ENCODE peak calls at places on chromosomes 3 and 15, in six cellular contexts. One of them, this sample, is unnamed.
A peak's percentile ranks its signal among the peaks of the same experiment; 100 is the strongest.

GRCh38 chr15:28082891-28083688 is 16.0 kb downstream of the OCA2 start:
- DNase-seq in Peyer's patch: no peak
- DNase-seq in uterus: no peak
- DNase-seq in CD8-positive, alpha-beta T cell: no peak
- DNase-seq in endodermal cell: no peak
- DNase-seq in GM23338: no peak
- DNase-seq in this sample: no peak

GRCh38 chr3:154022603-154023002 is 98.6 kb upstream of the ARHGEF26 start:
- DNase-seq in Peyer's patch: no peak
- DNase-seq in uterus: no peak
- DNase-seq in CD8-positive, alpha-beta T cell: no peak
- DNase-seq in endodermal cell: no peak
- DNase-seq in GM23338: no peak
- DNase-seq in this sample: no peak

GRCh38 chr3:183698318-183698731 is 728 bp downstream of the YEATS2 start:
- DNase-seq in Peyer's patch: peak; percentile 32
- DNase-seq in uterus: peak; percentile 24
- DNase-seq in CD8-positive, alpha-beta T cell: peak; percentile 24
- DNase-seq in endodermal cell: no peak
- DNase-seq in GM23338: peak; percentile 62
- DNase-seq in this sample: peak; percentile 40

GRCh38 chr15:33310481-33311311 is at the start of gene RYR3:
- DNase-seq in Peyer's patch: no peak
- DNase-seq in uterus: peak; percentile 51
- DNase-seq in CD8-positive, alpha-beta T cell: no peak
- DNase-seq in endodermal cell: peak; percentile 89
- DNase-seq in GM23338: peak; percentile 75
- DNase-seq in this sample: no peak

GRCh38 chr3:42693530-42693930 is 8.2 kb downstream of the KLHL40 start:
- DNase-seq in Peyer's patch: no peak
- DNase-seq in uterus: no peak
- DNase-seq in CD8-positive, alpha-beta T cell: no peak
- DNase-seq in endodermal cell: peak; percentile 26
- DNase-seq in GM23338: no peak
- DNase-seq in this sample: no peak

GRCh38 chr3:38205472-38205805 is 40.1 kb downstream of the OXSR1 start:
- DNase-seq in Peyer's patch: no peak
- DNase-seq in uterus: no peak
- DNase-seq in CD8-positive, alpha-beta T cell: no peak
- DNase-seq in endodermal cell: no peak
- DNase-seq in GM23338: no peak
- DNase-seq in this sample: no peak

GRCh38 chr3:14277557-14277956 is 98.9 kb downstream of the LSM3 start:
- DNase-seq in Peyer's patch: no peak
- DNase-seq in uterus: no peak
- DNase-seq in CD8-positive, alpha-beta T cell: no peak
- DNase-seq in endodermal cell: no peak
- DNase-seq in GM23338: no peak
- DNase-seq in this sample: no peak

GRCh38 chr3:109806929-109807328 is 469.6 kb upstream of the DPPA4 start:
- DNase-seq in Peyer's patch: no peak
- DNase-seq in uterus: no peak
- DNase-seq in CD8-positive, alpha-beta T cell: peak; percentile 32
- DNase-seq in endodermal cell: no peak
- DNase-seq in GM23338: no peak
- DNase-seq in this sample: peak; percentile 1

GRCh38 chr15:23073890-23074631 is 34.7 kb upstream of the TUBGCP5 start:
- DNase-seq in Peyer's patch: no peak
- DNase-seq in uterus: no peak
- DNase-seq in CD8-positive, alpha-beta T cell: no peak
- DNase-seq in endodermal cell: no peak
- DNase-seq in GM23338: no peak
- DNase-seq in this sample: peak; percentile 10

GRCh38 chr3:76841750-76842149 is 198.1 kb upstream of the ROBO2 start:
- DNase-seq in Peyer's patch: no peak
- DNase-seq in uterus: no peak
- DNase-seq in CD8-positive, alpha-beta T cell: no peak
- DNase-seq in endodermal cell: no peak
- DNase-seq in GM23338: no peak
- DNase-seq in this sample: no peak

GRCh38 chr15:55546718-55547117 is 38.7 kb upstream of the DNAAF4 start:
- DNase-seq in Peyer's patch: no peak
- DNase-seq in uterus: no peak
- DNase-seq in CD8-positive, alpha-beta T cell: no peak
- DNase-seq in endodermal cell: no peak
- DNase-seq in GM23338: no peak
- DNase-seq in this sample: no peak

GRCh38 chr15:80379671-80380070 is 24.5 kb upstream of the ARNT2 start:
- DNase-seq in Peyer's patch: no peak
- DNase-seq in uterus: no peak
- DNase-seq in CD8-positive, alpha-beta T cell: no peak
- DNase-seq in endodermal cell: no peak
- DNase-seq in GM23338: no peak
- DNase-seq in this sample: no peak

GRCh38 chr3:69161587-69162196 is 39.3 kb upstream of the LMOD3 start:
- DNase-seq in Peyer's patch: no peak
- DNase-seq in uterus: peak; percentile 27
- DNase-seq in CD8-positive, alpha-beta T cell: peak; percentile 30
- DNase-seq in endodermal cell: no peak
- DNase-seq in GM23338: peak; percentile 68
- DNase-seq in this sample: no peak

DNA sequence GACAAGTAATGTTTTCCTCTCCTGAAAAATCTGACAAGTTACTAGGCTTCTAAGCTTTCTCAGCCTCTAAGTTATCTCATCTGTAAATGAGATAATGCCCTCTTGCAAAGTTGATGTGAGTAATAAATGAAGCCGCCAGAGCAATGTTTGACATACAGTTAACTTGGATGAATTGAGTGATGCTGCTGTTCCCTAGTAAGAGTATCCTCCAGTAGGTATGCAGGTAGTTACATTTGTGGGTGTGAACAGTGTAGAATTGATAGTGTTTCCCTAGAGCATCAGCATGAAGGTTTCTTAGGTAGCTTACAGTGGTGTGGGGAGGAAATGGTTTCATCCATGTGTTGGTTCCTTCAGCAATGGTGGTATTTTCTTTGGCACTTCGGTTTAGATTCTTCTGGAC is 3.4 kb downstream of the ATP2C1 start:
- DNase-seq in Peyer's patch: no peak
- DNase-seq in uterus: no peak
- DNase-seq in CD8-positive, alpha-beta T cell: no peak
- DNase-seq in endodermal cell: no peak
- DNase-seq in GM23338: peak; percentile 14
- DNase-seq in this sample: no peak
- H3K4me3 ChIP-seq in Peyer's patch: no peak overlapping the region
- H3K4me3 ChIP-seq in uterus: no peak overlapping the region
- H3K4me3 ChIP-seq in CD8-positive, alpha-beta T cell: no peak overlapping the region
- H3K4me3 ChIP-seq in endodermal cell: peak overlapping the region; percentile 97
- H3K4me3 ChIP-seq in GM23338: no peak overlapping the region
- H3K4me3 ChIP-seq in this sample: no peak overlapping the region

GRCh38 chr3:55000546-55000945 is 72.7 kb upstream of the LRTM1 start:
- DNase-seq in Peyer's patch: no peak
- DNase-seq in uterus: no peak
- DNase-seq in CD8-positive, alpha-beta T cell: no peak
- DNase-seq in endodermal cell: no peak
- DNase-seq in GM23338: no peak
- DNase-seq in this sample: peak; percentile 62
- H3K4me3 ChIP-seq in Peyer's patch: no peak overlapping the region
- H3K4me3 ChIP-seq in uterus: no peak overlapping the region
- H3K4me3 ChIP-seq in CD8-positive, alpha-beta T cell: no peak overlapping the region
- H3K4me3 ChIP-seq in endodermal cell: no peak overlapping the region
- H3K4me3 ChIP-seq in GM23338: no peak overlapping the region
- H3K4me3 ChIP-seq in this sample: no peak overlapping the region

DNA sequence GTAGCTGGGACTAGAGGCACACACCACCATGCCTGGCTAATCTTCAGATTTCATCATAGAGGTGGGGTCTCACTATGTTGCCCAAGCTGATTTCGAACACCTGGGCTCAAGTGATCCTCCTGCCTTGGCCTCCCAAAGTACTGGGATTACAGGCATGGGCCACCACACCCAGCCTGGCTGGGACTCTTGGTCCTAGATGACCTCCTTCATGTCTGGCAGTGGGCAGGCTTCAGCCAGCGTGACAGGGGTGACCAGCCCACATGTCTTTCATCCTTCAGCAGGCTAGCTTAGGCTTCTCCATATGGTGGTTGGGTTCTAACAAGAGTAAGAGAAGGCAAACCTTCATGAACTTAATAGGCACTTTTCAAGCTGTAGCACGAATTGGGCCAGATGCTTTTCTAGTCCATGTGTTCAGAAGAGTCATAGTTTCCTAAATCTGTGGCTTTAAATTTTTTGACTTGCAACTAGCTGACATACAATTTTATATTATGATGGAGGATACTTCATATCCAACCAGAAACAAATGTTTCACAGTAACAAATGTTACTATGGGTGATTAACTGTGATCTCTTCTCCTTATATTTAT is 7.7 kb downstream of the GPD1L start:
- DNase-seq in Peyer's patch: no peak
- DNase-seq in uterus: no peak
- DNase-seq in CD8-positive, alpha-beta T cell: no peak
- DNase-seq in endodermal cell: peak; percentile 17
- DNase-seq in GM23338: no peak
- DNase-seq in this sample: no peak
- H3K4me3 ChIP-seq in Peyer's patch: no peak overlapping the region
- H3K4me3 ChIP-seq in uterus: no peak overlapping the region
- H3K4me3 ChIP-seq in CD8-positive, alpha-beta T cell: peak overlapping the region; percentile 21
- H3K4me3 ChIP-seq in endodermal cell: no peak overlapping the region
- H3K4me3 ChIP-seq in GM23338: no peak overlapping the region
- H3K4me3 ChIP-seq in this sample: no peak overlapping the region

DNA sequence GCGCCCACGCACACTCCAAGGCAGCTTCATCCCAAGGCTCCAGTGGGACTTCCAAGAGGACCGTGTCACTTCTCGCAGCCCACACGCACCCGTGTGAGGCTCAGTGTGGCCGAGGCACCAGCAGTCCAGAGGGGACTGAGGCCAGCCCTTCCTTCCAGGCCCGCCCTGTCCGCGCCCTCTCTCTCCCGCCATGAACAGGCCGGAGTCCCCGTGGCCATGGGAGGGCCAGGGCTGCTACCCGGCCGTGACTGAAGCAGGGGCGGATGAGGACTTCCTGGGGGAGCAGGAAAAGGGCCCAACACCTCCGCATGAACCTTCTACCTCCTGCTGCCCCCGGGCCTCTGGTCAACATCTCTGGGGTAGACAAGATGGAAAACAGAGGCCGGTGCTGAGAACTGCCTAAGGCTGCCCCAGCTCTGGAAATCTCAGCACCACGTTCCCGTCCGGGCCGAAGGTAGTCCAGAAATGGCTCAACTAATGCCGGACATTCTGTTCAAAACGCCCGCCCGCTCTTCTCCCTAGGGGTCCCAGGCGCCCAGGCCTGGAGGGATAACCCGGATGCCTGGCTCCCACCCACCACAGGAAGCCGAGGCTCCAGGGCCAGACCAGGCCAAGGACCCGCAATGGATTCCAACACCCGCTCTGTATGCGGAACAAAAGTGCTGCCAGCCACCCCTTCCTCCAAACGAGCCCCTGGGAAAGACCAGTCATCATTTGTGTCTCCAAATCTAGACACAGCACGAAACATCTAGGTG is 32.7 kb downstream of the TNK2 start:
- DNase-seq in Peyer's patch: no peak
- DNase-seq in uterus: no peak
- DNase-seq in CD8-positive, alpha-beta T cell: no peak
- DNase-seq in endodermal cell: no peak
- DNase-seq in GM23338: no peak
- DNase-seq in this sample: no peak
- H3K4me3 ChIP-seq in Peyer's patch: no peak overlapping the region
- H3K4me3 ChIP-seq in uterus: no peak overlapping the region
- H3K4me3 ChIP-seq in CD8-positive, alpha-beta T cell: no peak overlapping the region
- H3K4me3 ChIP-seq in endodermal cell: no peak overlapping the region
- H3K4me3 ChIP-seq in GM23338: no peak overlapping the region
- H3K4me3 ChIP-seq in this sample: no peak overlapping the region

DNA sequence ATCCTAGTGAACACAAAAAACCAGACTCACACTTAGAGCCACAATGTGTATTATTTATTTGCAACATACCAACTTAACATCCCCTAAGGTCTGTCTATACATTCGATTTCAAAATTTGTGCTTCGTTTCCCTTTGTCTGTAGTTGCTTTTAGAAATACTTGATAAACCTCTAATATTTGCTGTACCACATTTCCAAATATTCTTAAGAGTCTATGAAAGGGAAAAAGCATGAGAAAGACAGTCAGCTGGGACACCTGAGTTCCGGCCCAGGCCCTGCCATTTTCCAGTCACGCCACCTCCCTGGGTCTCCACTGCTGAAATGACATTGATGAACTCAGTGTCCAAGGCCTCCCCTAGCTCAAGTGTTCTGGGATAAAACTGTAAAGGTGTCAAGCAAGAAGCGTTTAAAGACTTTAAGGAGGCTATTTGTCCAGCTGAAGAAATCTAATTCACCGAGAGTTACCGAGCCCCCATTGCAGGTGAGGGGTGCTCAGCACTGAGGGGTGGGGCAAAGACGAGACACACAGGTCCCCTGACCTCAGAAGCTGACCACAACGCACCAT is 26.6 kb downstream of the LRRC2 start:
- DNase-seq in Peyer's patch: peak; percentile 16
- DNase-seq in uterus: no peak
- DNase-seq in CD8-positive, alpha-beta T cell: no peak
- DNase-seq in endodermal cell: no peak
- DNase-seq in GM23338: no peak
- DNase-seq in this sample: no peak
- H3K4me3 ChIP-seq in Peyer's patch: no peak overlapping the region
- H3K4me3 ChIP-seq in uterus: no peak overlapping the region
- H3K4me3 ChIP-seq in CD8-positive, alpha-beta T cell: peak overlapping the region; percentile 30
- H3K4me3 ChIP-seq in endodermal cell: no peak overlapping the region
- H3K4me3 ChIP-seq in GM23338: no peak overlapping the region
- H3K4me3 ChIP-seq in this sample: no peak overlapping the region

DNA sequence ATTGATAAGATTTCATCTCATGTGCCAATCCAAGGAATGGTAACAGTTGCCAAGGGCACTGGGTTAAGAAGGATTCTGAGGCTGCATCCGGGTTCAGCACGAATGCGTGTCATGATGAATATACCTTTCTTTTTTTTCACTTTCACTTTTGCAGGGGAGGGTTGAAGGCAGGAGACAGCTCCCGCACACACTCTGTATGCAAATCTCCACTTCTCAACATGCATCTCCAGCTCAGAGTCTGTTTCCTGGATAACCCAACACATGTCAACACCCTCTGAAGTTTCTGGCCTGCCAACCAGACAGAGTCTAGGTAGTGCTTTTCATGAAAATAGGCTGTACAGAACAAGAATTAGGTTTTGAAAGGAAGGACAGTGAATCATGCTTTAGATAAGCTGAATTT is 21.6 kb downstream of the B4GALT4 start:
- DNase-seq in Peyer's patch: peak; percentile 30
- DNase-seq in uterus: no peak
- DNase-seq in CD8-positive, alpha-beta T cell: no peak
- DNase-seq in endodermal cell: no peak
- DNase-seq in GM23338: no peak
- DNase-seq in this sample: no peak
- H3K4me3 ChIP-seq in Peyer's patch: no peak overlapping the region
- H3K4me3 ChIP-seq in uterus: no peak overlapping the region
- H3K4me3 ChIP-seq in CD8-positive, alpha-beta T cell: no peak overlapping the region
- H3K4me3 ChIP-seq in endodermal cell: no peak overlapping the region
- H3K4me3 ChIP-seq in GM23338: no peak overlapping the region
- H3K4me3 ChIP-seq in this sample: no peak overlapping the region